ENCODE peak calls at places on chromosomes 4 and X, in eight cellular contexts. Q, T, Z, U, J, W, L and B are unnamed samples.
A peak's percentile ranks its signal among the peaks of the same experiment; 100 is the strongest.

GRCh38 chrX:17226736-17227135 is 148.3 kb upstream of the NHS start:
- DNase-seq in Q (no peak), T (no peak), Z (no peak), U (no peak), J (no peak), W (no peak), L (no peak), B (no peak)

GRCh38 chr4:126973201-126973600 is 659.6 kb upstream of the INTU start:
- DNase-seq in Q (no peak), T (no peak), Z (no peak), U (no peak), J (no peak), W (no peak), L (no peak), B (no peak)

GRCh38 chr4:103008875-103009729 is 10.4 kb downstream of the SLC9B1 start:
- DNase-seq in Q (no peak), T (no peak), Z (peak; percentile 40), U (no peak), J (peak; percentile 46), W (peak; percentile 62), L (no peak), B (no peak)

GRCh38 chr4:77777135-77777777 is 41.9 kb downstream of the CNOT6L start:
- DNase-seq in Q (no peak), T (no peak), Z (no peak), U (no peak), J (no peak), W (no peak), L (no peak), B (no peak)

GRCh38 chr4:83083925-83084475 is 30.5 kb downstream of the PLAC8 start:
- DNase-seq in Q (no peak), T (no peak), Z (no peak), U (peak; percentile 31), J (peak; percentile 82), W (no peak), L (no peak), B (no peak)

GRCh38 chr4:188934320-188934975 is 795.2 kb downstream of the TRIML1 start:
- DNase-seq in Q (no peak), T (no peak), Z (peak; percentile 8), U (no peak), J (no peak), W (no peak), L (peak; percentile 12), B (no peak)

GRCh38 chrX:134669378-134670098 is 11.3 kb upstream of the PLAC1 start:
- DNase-seq in Q (no peak), T (peak; percentile 66), Z (peak; percentile 13), U (peak; percentile 47), J (no peak), W (no peak), L (peak; percentile 64), B (peak; percentile 37)

GRCh38 chrX:149949743-149950436 is 11.6 kb upstream of the EOLA2 start:
- DNase-seq in Q (no peak), T (no peak), Z (no peak), U (no peak), J (no peak), W (no peak), L (no peak), B (no peak)

GRCh38 chr4:108004646-108005045 is 15.0 kb downstream of the HADH start:
- DNase-seq in Q (no peak), T (no peak), Z (no peak), U (no peak), J (no peak), W (no peak), L (no peak), B (no peak)

GRCh38 chrX:39165773-39166172 is 364.5 kb downstream of the MID1IP1 start:
- DNase-seq in Q (no peak), T (no peak), Z (no peak), U (no peak), J (no peak), W (no peak), L (no peak), B (no peak)

GRCh38 chr4:174119051-174119450 is 164.4 kb downstream of the FBXO8 start:
- DNase-seq in Q (no peak), T (no peak), Z (no peak), U (no peak), J (no peak), W (no peak), L (no peak), B (no peak)

DNA sequence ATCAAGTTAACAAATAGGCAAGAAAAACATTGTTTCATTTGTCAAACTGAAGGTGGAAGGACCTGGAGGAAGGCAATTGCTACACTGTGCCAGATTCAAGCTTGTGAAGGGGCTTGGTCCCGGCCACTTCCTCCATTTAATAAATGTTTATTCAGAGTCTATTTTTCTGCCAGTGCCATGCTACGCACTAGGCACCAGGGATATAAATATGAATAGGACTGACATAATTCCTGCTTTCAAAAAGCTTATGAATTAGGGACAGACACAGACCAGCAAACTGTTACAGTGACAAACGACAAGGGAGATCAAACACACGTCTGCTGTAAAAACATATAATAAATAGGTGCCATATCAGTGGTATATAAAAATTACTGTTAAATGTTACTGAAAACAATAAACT is 571 bp downstream of the TLR6 start:
- DNase-seq in Q (no peak), T (no peak), Z (peak; percentile 33), U (no peak), J (no peak), W (no peak), L (no peak), B (no peak)
- H3K4me3 ChIP-seq in Q (no peak overlapping the region), T (peak overlapping the region; percentile 7), Z (no peak overlapping the region), U (peak overlapping the region; percentile 46), J (peak overlapping the region; percentile 11), W (peak overlapping the region; percentile 5), L (no peak overlapping the region), B (no peak overlapping the region)

GRCh38 chrX:71563921-71564320 is 14.3 kb upstream of the GCNA start:
- DNase-seq in Q (no peak), T (no peak), Z (no peak), U (no peak), J (no peak), W (no peak), L (no peak), B (no peak)

GRCh38 chrX:71565634-71566033 is 12.6 kb upstream of the GCNA start:
- DNase-seq in Q (no peak), T (no peak), Z (no peak), U (no peak), J (no peak), W (no peak), L (no peak), B (no peak)
- H3K36me3 ChIP-seq in Q (no peaks in the 10 kb centered on the region), T (peaks cover 20% of the 10 kb centered on the region), Z (peaks cover 80% of the 10 kb centered on the region), U (no peaks in the 10 kb centered on the region), J (peaks cover 64% of the 10 kb centered on the region), W (no peaks in the 10 kb centered on the region), L (peaks cover 48% of the 10 kb centered on the region), B (peaks cover 27% of the 10 kb centered on the region)

GRCh38 chr4:89048906-89049601 is 7.9 kb downstream of the FAM13A start:
- DNase-seq in Q (no peak), T (no peak), Z (no peak), U (no peak), J (no peak), W (no peak), L (no peak), B (no peak)
- H3K4me3 ChIP-seq in Q (no peak overlapping the region), T (no peak overlapping the region), Z (no peak overlapping the region), U (no peak overlapping the region), J (no peak overlapping the region), W (no peak overlapping the region), L (no peak overlapping the region), B (no peak overlapping the region)

DNA sequence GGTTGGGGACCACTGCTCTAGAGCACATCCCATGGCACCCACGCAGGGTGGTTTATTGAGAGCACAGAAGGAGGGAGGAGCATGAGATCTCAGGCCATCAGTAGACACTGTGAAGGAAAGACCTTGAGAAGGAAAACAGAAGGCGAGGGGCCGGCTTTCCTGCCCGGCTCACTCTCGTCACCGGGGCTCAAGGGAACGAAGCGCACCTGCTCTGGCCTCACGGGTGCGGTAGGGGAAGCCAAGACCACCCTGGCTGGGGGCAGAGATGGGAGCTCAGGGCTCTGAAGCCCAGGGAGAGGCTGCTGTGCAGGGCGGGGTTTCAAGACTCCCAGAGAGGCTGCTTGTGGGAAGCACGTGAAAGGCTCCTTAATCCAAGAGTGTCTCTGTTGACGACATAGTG is 105.9 kb downstream of the TNIP2 start:
- DNase-seq in Q (no peak), T (peak; percentile 46), Z (no peak), U (no peak), J (no peak), W (no peak), L (no peak), B (no peak)
- H3K36me3 ChIP-seq in Q (peaks cover 9% of the 10 kb centered on the region), T (peaks cover 34% of the 10 kb centered on the region), Z (peaks cover 47% of the 10 kb centered on the region), U (no peaks in the 10 kb centered on the region), J (peaks cover 26% of the 10 kb centered on the region), W (peaks cover 25% of the 10 kb centered on the region), L (no peaks in the 10 kb centered on the region), B (peaks cover 8% of the 10 kb centered on the region)